ENCODE peak calls at places on chromosomes 1 and 21, in four cellular contexts. G is H9, Q is mesendoderm, I is H1. J is an unnamed sample.

GRCh38 chr1:182478238-182478637 is 28.3 kb downstream of the RGSL1 start:
- DNase-seq in G (no peak), Q (no peak), I (no peak), J (no peak)

GRCh38 chr1:115826642-115827041 is 14.3 kb downstream of the NHLH2 start:
- DNase-seq in G (no peak), Q (peak; percentile 81), I (no peak), J (no peak)

GRCh38 chr1:65310078-65310587 is 790 bp downstream of the DNAJC6 start:
- DNase-seq in G (peak; percentile 90), Q (peak; percentile 87), I (peak; percentile 51), J (no peak)

GRCh38 chr1:1797731-1798341 is 19.6 kb upstream of the NADK start:
- DNase-seq in G (no peak), Q (no peak), I (no peak), J (no peak)

GRCh38 chr21:34900376-34900775 is 148.7 kb downstream of the RUNX1 start:
- DNase-seq in G (no peak), Q (no peak), I (no peak), J (no peak)

GRCh38 chr1:63705058-63705457 is 68.8 kb upstream of the ROR1 start:
- DNase-seq in G (no peak), Q (no peak), I (no peak), J (no peak)

GRCh38 chr1:185646202-185646683 is 87.9 kb upstream of the HMCN1 start:
- DNase-seq in G (peak; percentile 79), Q (peak; percentile 99), I (peak; percentile 83), J (peak; percentile 98)

GRCh38 chr1:27666294-27666693 is 5.7 kb downstream of the IFI6 start:
- DNase-seq in G (no peak), Q (no peak), I (no peak), J (no peak)

GRCh38 chr21:44943686-44944550 is 4.1 kb downstream of the SLX9 start:
- DNase-seq in G (no peak), Q (no peak), I (no peak), J (no peak)

GRCh38 chr1:154925335-154926170 is 11.0 kb downstream of the PMVK start:
- DNase-seq in G (no peak), Q (no peak), I (no peak), J (no peak)

GRCh38 chr1:91036894-91037829 is 15.3 kb upstream of the ZNF644 start:
- DNase-seq in G (no peak), Q (no peak), I (no peak), J (no peak)

GRCh38 chr1:178633068-178633467 is 92.0 kb upstream of the RALGPS2 start:
- DNase-seq in G (no peak), Q (peak; percentile 70), I (no peak), J (peak; percentile 95)

GRCh38 chr1:66725885-66726665 is 26.2 kb upstream of the DYNLT5 start:
- DNase-seq in G (peak; percentile 72), Q (peak; percentile 82), I (peak; percentile 31), J (peak; percentile 81)

GRCh38 chr1:114033219-114033706 is 54.0 kb downstream of the OLFML3 start:
- DNase-seq in G (peak; percentile 72), Q (peak; percentile 89), I (no peak), J (no peak)

GRCh38 chr1:114154146-114154962 is 685 bp upstream of the SYT6 start:
- DNase-seq in G (peak; percentile 68), Q (peak; percentile 69), I (no peak), J (no peak)

GRCh38 chr1:17162941-17163340 is 42.0 kb upstream of the PADI1 start:
- DNase-seq in G (no peak), Q (no peak), I (no peak), J (no peak)

GRCh38 chr21:25657140-25657539 is 18.1 kb downstream of the JAM2 start:
- DNase-seq in G (no peak), Q (no peak), I (no peak), J (no peak)

GRCh38 chr1:201245082-201245481 is 38.2 kb upstream of the PKP1 start:
- DNase-seq in G (no peak), Q (no peak), I (no peak), J (no peak)

GRCh38 chr1:175749075-175749474 is 5.7 kb upstream of the TNR start:
- DNase-seq in G (no peak), Q (peak; percentile 25), I (no peak), J (no peak)

GRCh38 chr21:31520506-31521163 is 138.9 kb upstream of the SOD1 start:
- DNase-seq in G (no peak), Q (no peak), I (no peak), J (peak; percentile 19)

GRCh38 chr1:27227765-27228164 is 6.7 kb upstream of the WDTC1 start:
- DNase-seq in G (no peak), Q (no peak), I (no peak), J (no peak)

GRCh38 chr21:29125199-29125598 is 5.2 kb upstream of the MAP3K7CL start:
- DNase-seq in G (no peak), Q (no peak), I (no peak), J (no peak)

GRCh38 chr1:84632142-84632541 is 57.9 kb upstream of the CTBS start:
- DNase-seq in G (no peak), Q (no peak), I (no peak), J (no peak)

GRCh38 chr1:223486366-223486765 is 93.2 kb downstream of the CCDC185 start:
- DNase-seq in G (no peak), Q (no peak), I (no peak), J (no peak)

GRCh38 chr1:153537376-153537730 is 1.6 kb upstream of the S100A6 start:
- DNase-seq in G (no peak), Q (no peak), I (no peak), J (no peak)

GRCh38 chr1:175191654-175192053 is 922 bp downstream of the KIAA0040 start:
- DNase-seq in G (no peak), Q (peak; percentile 27), I (no peak), J (no peak)

GRCh38 chr21:32322103-32322502 is 23.4 kb downstream of the MRAP start:
- DNase-seq in G (no peak), Q (no peak), I (no peak), J (no peak)

GRCh38 chr1:10771789-10772188 is 24.7 kb downstream of the CASZ1 start:
- DNase-seq in G (no peak), Q (no peak), I (no peak), J (no peak)

GRCh38 chr1:23837905-23838304 is 12.7 kb upstream of the HMGCL start:
- DNase-seq in G (peak; percentile 31), Q (peak; percentile 7), I (no peak), J (no peak)
- H3K23ac ChIP-seq in G (no peak overlapping the region), Q (no peak overlapping the region), I (no peak overlapping the region), J (no peak overlapping the region)

DNA sequence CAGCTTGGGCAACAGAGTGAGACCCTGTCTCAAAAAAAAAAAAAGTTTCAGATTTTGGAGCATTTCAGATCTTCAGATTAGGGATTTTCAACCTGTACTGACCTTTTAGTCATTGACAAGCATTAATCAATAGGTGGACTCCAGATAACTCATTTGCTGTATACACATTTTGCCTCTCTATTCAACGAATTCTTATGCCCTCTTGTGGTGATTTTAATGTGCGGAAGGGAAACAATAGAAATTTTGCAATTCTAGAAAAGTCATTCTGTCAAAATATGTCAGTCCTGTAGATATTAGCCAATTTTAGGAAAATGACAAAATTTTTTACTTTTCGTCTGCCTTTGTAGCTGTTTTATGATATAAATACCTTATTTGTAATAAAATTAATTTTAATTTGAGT is 11.6 kb upstream of the OR2G2 start:
- DNase-seq in G (no peak), Q (peak; percentile 16), I (no peak), J (no peak)
- H4K5ac ChIP-seq in G (no peak overlapping the region), Q (no peak overlapping the region), I (no peak overlapping the region), J (no peak overlapping the region)

DNA sequence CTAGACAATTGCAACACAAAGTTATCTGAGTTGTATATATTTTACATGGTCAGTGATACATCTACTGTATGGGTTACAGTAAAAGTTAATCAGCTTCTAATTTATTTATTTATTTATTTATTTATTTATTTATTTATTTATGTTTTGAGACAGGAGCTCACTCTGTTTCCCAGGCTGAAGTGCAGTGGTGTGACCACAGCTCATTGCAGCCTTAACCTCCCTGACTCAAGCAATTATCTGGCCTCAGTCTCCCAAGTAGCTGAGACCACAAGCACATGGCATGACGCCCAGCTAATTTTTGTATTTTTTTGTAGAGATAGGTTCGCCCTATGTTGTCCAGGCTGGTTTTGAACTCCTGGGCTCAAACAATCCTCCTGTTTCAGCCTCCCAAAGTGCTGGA is 241.6 kb downstream of the PTPRC start:
- DNase-seq in G (no peak), Q (no peak), I (no peak), J (peak; percentile 62)
- H3K9ac ChIP-seq in G (no peak overlapping the region), Q (no peak overlapping the region), I (no peak overlapping the region), J (no peak overlapping the region)

DNA sequence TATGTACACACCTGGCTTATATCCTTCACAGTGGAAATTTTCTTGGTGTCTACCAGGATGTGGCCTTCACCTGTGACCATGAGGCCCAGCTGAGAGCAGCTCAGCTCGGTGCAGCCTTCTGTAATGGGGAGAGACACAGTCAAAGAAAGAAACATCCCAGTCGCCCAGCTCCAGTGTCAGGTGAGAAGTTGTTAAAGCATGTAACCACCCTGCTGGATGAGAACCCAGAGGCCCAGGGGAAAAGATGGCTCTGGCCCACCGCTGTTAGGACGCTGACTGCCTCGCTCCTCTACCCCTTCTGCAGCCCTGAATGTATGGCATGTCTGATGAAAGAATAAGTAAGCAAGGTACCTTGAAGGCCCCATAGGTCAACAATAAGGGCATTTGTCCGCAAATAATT is 52.7 kb downstream of the SCCPDH start:
- DNase-seq in G (no peak), Q (no peak), I (no peak), J (no peak)
- H3K23ac ChIP-seq in G (no peak overlapping the region), Q (no peak overlapping the region), I (no peak overlapping the region), J (no peak overlapping the region)

DNA sequence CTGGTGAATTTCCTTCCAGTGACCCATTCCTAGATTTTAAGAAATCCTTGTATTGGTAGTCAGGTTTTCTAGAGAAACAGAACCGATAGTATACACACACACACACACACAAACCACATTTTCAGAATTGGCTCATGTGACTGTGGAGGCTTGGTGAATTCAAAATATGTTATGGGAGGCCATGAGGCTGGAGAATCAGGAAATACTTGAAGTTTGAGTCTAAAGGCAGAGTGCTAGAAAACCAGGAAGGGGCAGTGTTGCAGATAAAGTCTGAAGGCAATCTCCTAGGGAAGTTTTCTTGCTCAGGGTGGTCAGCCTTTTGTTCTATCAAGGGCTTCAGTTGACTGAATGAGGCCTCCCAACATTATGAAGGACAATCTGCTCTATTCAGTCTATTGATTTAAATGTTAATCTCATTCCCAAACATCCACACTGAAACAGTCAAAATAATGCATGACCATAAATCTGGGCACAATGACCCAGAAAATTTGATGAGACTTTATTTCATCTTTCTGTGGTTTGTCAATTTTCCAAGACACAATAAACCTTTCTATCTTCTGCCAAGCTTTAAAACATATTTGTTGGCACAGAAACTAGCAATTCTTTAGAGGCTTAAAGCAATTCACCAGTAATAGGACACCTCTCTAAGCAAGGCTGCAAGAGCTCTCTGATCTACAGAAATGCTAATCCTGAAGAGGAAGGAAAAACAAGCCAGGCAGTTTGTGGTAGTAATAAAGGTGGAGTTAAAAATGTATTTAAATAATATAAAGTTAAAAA is 113.9 kb downstream of the FCRL5 start:
- DNase-seq in G (no peak), Q (no peak), I (no peak), J (no peak)
- H4K5ac ChIP-seq in G (no peak overlapping the region), Q (no peak overlapping the region), I (no peak overlapping the region), J (no peak overlapping the region)

DNA sequence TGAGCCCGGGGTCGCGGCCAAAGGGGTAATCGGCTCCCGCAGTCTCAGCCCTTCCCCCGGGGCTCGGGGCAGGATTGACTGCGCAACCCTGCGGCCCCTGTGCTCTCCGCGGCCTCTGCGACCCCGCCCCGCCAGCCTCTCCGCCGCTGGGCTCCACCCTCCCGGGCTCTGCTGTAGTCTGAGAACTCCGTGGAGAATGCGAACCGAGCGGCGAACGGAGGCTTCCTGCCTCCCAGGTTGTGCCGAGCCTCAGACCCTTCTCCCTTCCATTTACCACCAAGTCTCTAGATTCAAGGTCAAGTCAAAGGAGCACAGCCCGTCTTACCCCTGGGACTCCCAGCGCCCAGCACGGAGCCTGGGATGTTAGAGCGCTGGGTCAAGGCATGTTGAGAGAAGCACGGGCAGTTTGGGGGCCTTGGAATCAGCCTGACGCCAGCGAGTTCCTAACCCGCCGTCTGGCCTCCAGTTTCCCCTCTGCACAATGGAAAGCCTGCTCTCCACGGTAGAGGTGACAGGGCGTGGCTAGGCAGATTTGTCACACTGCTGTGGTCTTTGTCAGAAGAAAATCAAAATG is 3.0 kb downstream of the ATP2B4 start:
- DNase-seq in G (peak; percentile 54), Q (peak; percentile 73), I (no peak), J (peak; percentile 52)
- H3K9ac ChIP-seq in G (no peak overlapping the region), Q (peak overlapping the region; percentile 75), I (no peak overlapping the region), J (peak overlapping the region; percentile 94)

J was measured in IMR-90.